ENCODE peak calls at places on chromosomes 13 and 19, in ten cellular contexts. One of them, this sample, is unnamed.

GRCh38 chr13:36258831-36259230 is 38.8 kb downstream of the CCDC169 start:
- DNase-seq in T follicular helper cell: no peak
- DNase-seq in fibroblast of mammary gland: no peak
- DNase-seq in neural progenitor cell: no peak
- DNase-seq in astrocyte of the spinal cord: no peak
- DNase-seq in stimulated activated CD8-positive, alpha-beta memory T cell treated with anti-CD3 and anti-CD28 coated beads, Interleukin-12 subunit alpha, Interleukin-12 subunit beta, amount 100 ng/mL, for 4 hours: no peak
- DNase-seq in fibroblast of pulmonary artery: no peak
- DNase-seq in T-helper 2 cell: no peak
- DNase-seq in GM04503: no peak
- DNase-seq in memory B cell: no peak
- DNase-seq in this sample: no peak

GRCh38 chr13:37700887-37701286 is 102.3 kb upstream of the POSTN start:
- DNase-seq in T follicular helper cell: no peak
- DNase-seq in fibroblast of mammary gland: peak
- DNase-seq in neural progenitor cell: no peak
- DNase-seq in astrocyte of the spinal cord: peak
- DNase-seq in stimulated activated CD8-positive, alpha-beta memory T cell treated with anti-CD3 and anti-CD28 coated beads, Interleukin-12 subunit alpha, Interleukin-12 subunit beta, amount 100 ng/mL, for 4 hours: no peak
- DNase-seq in fibroblast of pulmonary artery: peak
- DNase-seq in T-helper 2 cell: no peak
- DNase-seq in GM04503: no peak
- DNase-seq in memory B cell: no peak
- DNase-seq in this sample: no peak

GRCh38 chr13:74040200-74040599 is 94.0 kb downstream of the KLF12 start:
- DNase-seq in T follicular helper cell: peak
- DNase-seq in fibroblast of mammary gland: peak
- DNase-seq in neural progenitor cell: peak
- DNase-seq in astrocyte of the spinal cord: peak
- DNase-seq in stimulated activated CD8-positive, alpha-beta memory T cell treated with anti-CD3 and anti-CD28 coated beads, Interleukin-12 subunit alpha, Interleukin-12 subunit beta, amount 100 ng/mL, for 4 hours: no peak
- DNase-seq in fibroblast of pulmonary artery: peak
- DNase-seq in T-helper 2 cell: no peak
- DNase-seq in GM04503: no peak
- DNase-seq in memory B cell: peak
- DNase-seq in this sample: no peak

GRCh38 chr19:34118879-34119748 is 53.2 kb upstream of the LSM14A start:
- DNase-seq in T follicular helper cell: no peak
- DNase-seq in fibroblast of mammary gland: no peak
- DNase-seq in neural progenitor cell: no peak
- DNase-seq in astrocyte of the spinal cord: no peak
- DNase-seq in stimulated activated CD8-positive, alpha-beta memory T cell treated with anti-CD3 and anti-CD28 coated beads, Interleukin-12 subunit alpha, Interleukin-12 subunit beta, amount 100 ng/mL, for 4 hours: no peak
- DNase-seq in fibroblast of pulmonary artery: no peak
- DNase-seq in T-helper 2 cell: no peak
- DNase-seq in GM04503: no peak
- DNase-seq in memory B cell: no peak
- DNase-seq in this sample: no peak

GRCh38 chr13:91312324-91312723 is 35.2 kb upstream of the MIR17HG start:
- DNase-seq in T follicular helper cell: no peak
- DNase-seq in fibroblast of mammary gland: no peak
- DNase-seq in neural progenitor cell: no peak
- DNase-seq in astrocyte of the spinal cord: no peak
- DNase-seq in stimulated activated CD8-positive, alpha-beta memory T cell treated with anti-CD3 and anti-CD28 coated beads, Interleukin-12 subunit alpha, Interleukin-12 subunit beta, amount 100 ng/mL, for 4 hours: no peak
- DNase-seq in fibroblast of pulmonary artery: no peak
- DNase-seq in T-helper 2 cell: no peak
- DNase-seq in GM04503: no peak
- DNase-seq in memory B cell: no peak
- DNase-seq in this sample: no peak

GRCh38 chr19:1860133-1860775 is 3.1 kb downstream of the KLF16 start:
- DNase-seq in T follicular helper cell: peak
- DNase-seq in fibroblast of mammary gland: peak
- DNase-seq in neural progenitor cell: peak
- DNase-seq in astrocyte of the spinal cord: peak
- DNase-seq in stimulated activated CD8-positive, alpha-beta memory T cell treated with anti-CD3 and anti-CD28 coated beads, Interleukin-12 subunit alpha, Interleukin-12 subunit beta, amount 100 ng/mL, for 4 hours: no peak
- DNase-seq in fibroblast of pulmonary artery: peak
- DNase-seq in T-helper 2 cell: peak
- DNase-seq in GM04503: no peak
- DNase-seq in memory B cell: no peak
- DNase-seq in this sample: no peak

GRCh38 chr13:103539265-103539664 is 473.0 kb upstream of the SLC10A2 start:
- DNase-seq in T follicular helper cell: no peak
- DNase-seq in fibroblast of mammary gland: no peak
- DNase-seq in neural progenitor cell: peak
- DNase-seq in astrocyte of the spinal cord: no peak
- DNase-seq in stimulated activated CD8-positive, alpha-beta memory T cell treated with anti-CD3 and anti-CD28 coated beads, Interleukin-12 subunit alpha, Interleukin-12 subunit beta, amount 100 ng/mL, for 4 hours: no peak
- DNase-seq in fibroblast of pulmonary artery: no peak
- DNase-seq in T-helper 2 cell: no peak
- DNase-seq in GM04503: no peak
- DNase-seq in memory B cell: no peak
- DNase-seq in this sample: no peak

GRCh38 chr13:28532226-28533048 is 37.5 kb upstream of the FLT1 start:
- DNase-seq in T follicular helper cell: no peak
- DNase-seq in fibroblast of mammary gland: no peak
- DNase-seq in neural progenitor cell: peak
- DNase-seq in astrocyte of the spinal cord: no peak
- DNase-seq in stimulated activated CD8-positive, alpha-beta memory T cell treated with anti-CD3 and anti-CD28 coated beads, Interleukin-12 subunit alpha, Interleukin-12 subunit beta, amount 100 ng/mL, for 4 hours: no peak
- DNase-seq in fibroblast of pulmonary artery: no peak
- DNase-seq in T-helper 2 cell: peak
- DNase-seq in GM04503: no peak
- DNase-seq in memory B cell: no peak
- DNase-seq in this sample: no peak

GRCh38 chr13:30033681-30034447 is 183.4 kb upstream of the UBL3 start:
- DNase-seq in T follicular helper cell: no peak
- DNase-seq in fibroblast of mammary gland: peak
- DNase-seq in neural progenitor cell: no peak
- DNase-seq in astrocyte of the spinal cord: peak
- DNase-seq in stimulated activated CD8-positive, alpha-beta memory T cell treated with anti-CD3 and anti-CD28 coated beads, Interleukin-12 subunit alpha, Interleukin-12 subunit beta, amount 100 ng/mL, for 4 hours: no peak
- DNase-seq in fibroblast of pulmonary artery: peak
- DNase-seq in T-helper 2 cell: no peak
- DNase-seq in GM04503: peak
- DNase-seq in memory B cell: no peak
- DNase-seq in this sample: peak

GRCh38 chr13:95261956-95262355 is 39.3 kb downstream of the ABCC4 start:
- DNase-seq in T follicular helper cell: no peak
- DNase-seq in fibroblast of mammary gland: no peak
- DNase-seq in neural progenitor cell: no peak
- DNase-seq in astrocyte of the spinal cord: no peak
- DNase-seq in stimulated activated CD8-positive, alpha-beta memory T cell treated with anti-CD3 and anti-CD28 coated beads, Interleukin-12 subunit alpha, Interleukin-12 subunit beta, amount 100 ng/mL, for 4 hours: no peak
- DNase-seq in fibroblast of pulmonary artery: no peak
- DNase-seq in T-helper 2 cell: no peak
- DNase-seq in GM04503: no peak
- DNase-seq in memory B cell: no peak
- DNase-seq in this sample: no peak

GRCh38 chr13:110409581-110409992 is 102.5 kb downstream of the COL4A2 start:
- DNase-seq in T follicular helper cell: no peak
- DNase-seq in fibroblast of mammary gland: peak
- DNase-seq in neural progenitor cell: no peak
- DNase-seq in astrocyte of the spinal cord: peak
- DNase-seq in stimulated activated CD8-positive, alpha-beta memory T cell treated with anti-CD3 and anti-CD28 coated beads, Interleukin-12 subunit alpha, Interleukin-12 subunit beta, amount 100 ng/mL, for 4 hours: no peak
- DNase-seq in fibroblast of pulmonary artery: peak
- DNase-seq in T-helper 2 cell: no peak
- DNase-seq in GM04503: no peak
- DNase-seq in memory B cell: no peak
- DNase-seq in this sample: no peak

GRCh38 chr19:38634757-38635482 is 12.5 kb upstream of the ACTN4 start:
- DNase-seq in T follicular helper cell: peak
- DNase-seq in fibroblast of mammary gland: peak
- DNase-seq in neural progenitor cell: peak
- DNase-seq in astrocyte of the spinal cord: peak
- DNase-seq in stimulated activated CD8-positive, alpha-beta memory T cell treated with anti-CD3 and anti-CD28 coated beads, Interleukin-12 subunit alpha, Interleukin-12 subunit beta, amount 100 ng/mL, for 4 hours: no peak
- DNase-seq in fibroblast of pulmonary artery: peak
- DNase-seq in T-helper 2 cell: peak
- DNase-seq in GM04503: no peak
- DNase-seq in memory B cell: peak
- DNase-seq in this sample: no peak

GRCh38 chr19:16849168-16849567 is 20.0 kb downstream of the SIN3B start:
- DNase-seq in T follicular helper cell: no peak
- DNase-seq in fibroblast of mammary gland: peak
- DNase-seq in neural progenitor cell: no peak
- DNase-seq in astrocyte of the spinal cord: no peak
- DNase-seq in stimulated activated CD8-positive, alpha-beta memory T cell treated with anti-CD3 and anti-CD28 coated beads, Interleukin-12 subunit alpha, Interleukin-12 subunit beta, amount 100 ng/mL, for 4 hours: no peak
- DNase-seq in fibroblast of pulmonary artery: no peak
- DNase-seq in T-helper 2 cell: no peak
- DNase-seq in GM04503: no peak
- DNase-seq in memory B cell: no peak
- DNase-seq in this sample: no peak

GRCh38 chr19:1975081-1975480 is 34.1 kb downstream of the CSNK1G2 start:
- DNase-seq in T follicular helper cell: no peak
- DNase-seq in fibroblast of mammary gland: peak
- DNase-seq in neural progenitor cell: no peak
- DNase-seq in astrocyte of the spinal cord: peak
- DNase-seq in stimulated activated CD8-positive, alpha-beta memory T cell treated with anti-CD3 and anti-CD28 coated beads, Interleukin-12 subunit alpha, Interleukin-12 subunit beta, amount 100 ng/mL, for 4 hours: no peak
- DNase-seq in fibroblast of pulmonary artery: peak
- DNase-seq in T-helper 2 cell: no peak
- DNase-seq in GM04503: no peak
- DNase-seq in memory B cell: no peak
- DNase-seq in this sample: no peak

GRCh38 chr19:47779524-47780214 is 1.2 kb downstream of the SELENOW start:
- DNase-seq in T follicular helper cell: no peak
- DNase-seq in fibroblast of mammary gland: no peak
- DNase-seq in neural progenitor cell: no peak
- DNase-seq in astrocyte of the spinal cord: no peak
- DNase-seq in stimulated activated CD8-positive, alpha-beta memory T cell treated with anti-CD3 and anti-CD28 coated beads, Interleukin-12 subunit alpha, Interleukin-12 subunit beta, amount 100 ng/mL, for 4 hours: no peak
- DNase-seq in fibroblast of pulmonary artery: no peak
- DNase-seq in T-helper 2 cell: peak
- DNase-seq in GM04503: no peak
- DNase-seq in memory B cell: no peak
- DNase-seq in this sample: no peak

GRCh38 chr13:19606152-19606551 is 27.3 kb upstream of the MPHOSPH8 start:
- DNase-seq in T follicular helper cell: no peak
- DNase-seq in fibroblast of mammary gland: peak
- DNase-seq in neural progenitor cell: no peak
- DNase-seq in astrocyte of the spinal cord: no peak
- DNase-seq in stimulated activated CD8-positive, alpha-beta memory T cell treated with anti-CD3 and anti-CD28 coated beads, Interleukin-12 subunit alpha, Interleukin-12 subunit beta, amount 100 ng/mL, for 4 hours: no peak
- DNase-seq in fibroblast of pulmonary artery: no peak
- DNase-seq in T-helper 2 cell: no peak
- DNase-seq in GM04503: no peak
- DNase-seq in memory B cell: no peak
- DNase-seq in this sample: no peak

GRCh38 chr19:18373892-18374629 is 11.9 kb upstream of the GDF15 start:
- DNase-seq in T follicular helper cell: no peak
- DNase-seq in fibroblast of mammary gland: peak
- DNase-seq in neural progenitor cell: peak
- DNase-seq in astrocyte of the spinal cord: peak
- DNase-seq in stimulated activated CD8-positive, alpha-beta memory T cell treated with anti-CD3 and anti-CD28 coated beads, Interleukin-12 subunit alpha, Interleukin-12 subunit beta, amount 100 ng/mL, for 4 hours: peak
- DNase-seq in fibroblast of pulmonary artery: peak
- DNase-seq in T-helper 2 cell: peak
- DNase-seq in GM04503: peak
- DNase-seq in memory B cell: no peak
- DNase-seq in this sample: peak

GRCh38 chr13:40485611-40486517 is 180.6 kb downstream of the FOXO1 start:
- DNase-seq in T follicular helper cell: peak
- DNase-seq in fibroblast of mammary gland: no peak
- DNase-seq in neural progenitor cell: peak
- DNase-seq in astrocyte of the spinal cord: no peak
- DNase-seq in stimulated activated CD8-positive, alpha-beta memory T cell treated with anti-CD3 and anti-CD28 coated beads, Interleukin-12 subunit alpha, Interleukin-12 subunit beta, amount 100 ng/mL, for 4 hours: peak
- DNase-seq in fibroblast of pulmonary artery: no peak
- DNase-seq in T-helper 2 cell: peak
- DNase-seq in GM04503: no peak
- DNase-seq in memory B cell: no peak
- DNase-seq in this sample: no peak

GRCh38 chr13:61485128-61485765 is 69.6 kb upstream of the PCDH20 start:
- DNase-seq in T follicular helper cell: no peak
- DNase-seq in fibroblast of mammary gland: no peak
- DNase-seq in neural progenitor cell: no peak
- DNase-seq in astrocyte of the spinal cord: no peak
- DNase-seq in stimulated activated CD8-positive, alpha-beta memory T cell treated with anti-CD3 and anti-CD28 coated beads, Interleukin-12 subunit alpha, Interleukin-12 subunit beta, amount 100 ng/mL, for 4 hours: no peak
- DNase-seq in fibroblast of pulmonary artery: no peak
- DNase-seq in T-helper 2 cell: no peak
- DNase-seq in GM04503: no peak
- DNase-seq in memory B cell: no peak
- DNase-seq in this sample: no peak

GRCh38 chr19:40084948-40085347 is 5.8 kb downstream of the ZNF780A start:
- DNase-seq in T follicular helper cell: no peak
- DNase-seq in fibroblast of mammary gland: no peak
- DNase-seq in neural progenitor cell: no peak
- DNase-seq in astrocyte of the spinal cord: no peak
- DNase-seq in stimulated activated CD8-positive, alpha-beta memory T cell treated with anti-CD3 and anti-CD28 coated beads, Interleukin-12 subunit alpha, Interleukin-12 subunit beta, amount 100 ng/mL, for 4 hours: no peak
- DNase-seq in fibroblast of pulmonary artery: no peak
- DNase-seq in T-helper 2 cell: no peak
- DNase-seq in GM04503: no peak
- DNase-seq in memory B cell: no peak
- DNase-seq in this sample: no peak

GRCh38 chr13:43441464-43441863 is 345.3 kb downstream of the ENOX1 start:
- DNase-seq in T follicular helper cell: no peak
- DNase-seq in fibroblast of mammary gland: no peak
- DNase-seq in neural progenitor cell: no peak
- DNase-seq in astrocyte of the spinal cord: no peak
- DNase-seq in stimulated activated CD8-positive, alpha-beta memory T cell treated with anti-CD3 and anti-CD28 coated beads, Interleukin-12 subunit alpha, Interleukin-12 subunit beta, amount 100 ng/mL, for 4 hours: no peak
- DNase-seq in fibroblast of pulmonary artery: no peak
- DNase-seq in T-helper 2 cell: no peak
- DNase-seq in GM04503: no peak
- DNase-seq in memory B cell: no peak
- DNase-seq in this sample: no peak